ENCODE peak calls at places on chromosomes 13 and 19, in ten cellular contexts. One of them, this sample, is unnamed.

GRCh38 chr13:101152184-101152583 is 264.1 kb downstream of the NALCN start:
- DNase-seq in brain microvascular endothelial cell: no peak
- DNase-seq in substantia nigra: no peak
- DNase-seq in HuH-7.5: no peak
- DNase-seq in RWPE2: no peak
- DNase-seq in activated CD4-positive, alpha-beta T cell treated with anti-CD3 and anti-CD28 coated beads, Interleukin-2, amount 10 ng/mL, durations not matched to agents 7 days and 5 days: no peak
- DNase-seq in EL: no peak
- DNase-seq in head of caudate nucleus: no peak
- DNase-seq in myocyte: no peak
- DNase-seq in bronchial epithelial cell: no peak
- DNase-seq in this sample: no peak

GRCh38 chr13:40060318-40061007 is 405.0 kb downstream of the COG6 start:
- DNase-seq in substantia nigra: peak
- DNase-seq in brain microvascular endothelial cell: peak
- DNase-seq in HuH-7.5: no peak
- DNase-seq in bronchial epithelial cell: peak
- DNase-seq in activated CD4-positive, alpha-beta T cell treated with anti-CD3 and anti-CD28 coated beads, Interleukin-2, amount 10 ng/mL, durations not matched to agents 7 days and 5 days: no peak
- DNase-seq in EL: peak
- DNase-seq in head of caudate nucleus: peak
- DNase-seq in myocyte: peak
- DNase-seq in RWPE2: peak
- DNase-seq in this sample: peak

GRCh38 chr19:4642625-4643024 is 3.3 kb downstream of the TNFAIP8L1 start:
- DNase-seq in RWPE2: no peak
- DNase-seq in brain microvascular endothelial cell: no peak
- DNase-seq in EL: no peak
- DNase-seq in bronchial epithelial cell: no peak
- DNase-seq in HuH-7.5: no peak
- DNase-seq in activated CD4-positive, alpha-beta T cell treated with anti-CD3 and anti-CD28 coated beads, Interleukin-2, amount 10 ng/mL, durations not matched to agents 7 days and 5 days: no peak
- DNase-seq in myocyte: no peak
- DNase-seq in substantia nigra: no peak
- DNase-seq in head of caudate nucleus: no peak
- DNase-seq in this sample: no peak

GRCh38 chr19:55044286-55044685 is 6.2 kb upstream of the GP6 start:
- DNase-seq in HuH-7.5: no peak
- DNase-seq in head of caudate nucleus: no peak
- DNase-seq in EL: no peak
- DNase-seq in substantia nigra: no peak
- DNase-seq in bronchial epithelial cell: no peak
- DNase-seq in myocyte: no peak
- DNase-seq in RWPE2: no peak
- DNase-seq in activated CD4-positive, alpha-beta T cell treated with anti-CD3 and anti-CD28 coated beads, Interleukin-2, amount 10 ng/mL, durations not matched to agents 7 days and 5 days: no peak
- DNase-seq in brain microvascular endothelial cell: no peak
- DNase-seq in this sample: no peak

GRCh38 chr13:112765734-112766133 is 75.9 kb downstream of the ATP11A start:
- DNase-seq in RWPE2: no peak
- DNase-seq in myocyte: no peak
- DNase-seq in HuH-7.5: no peak
- DNase-seq in bronchial epithelial cell: no peak
- DNase-seq in head of caudate nucleus: no peak
- DNase-seq in EL: no peak
- DNase-seq in brain microvascular endothelial cell: no peak
- DNase-seq in activated CD4-positive, alpha-beta T cell treated with anti-CD3 and anti-CD28 coated beads, Interleukin-2, amount 10 ng/mL, durations not matched to agents 7 days and 5 days: no peak
- DNase-seq in substantia nigra: no peak
- DNase-seq in this sample: no peak

GRCh38 chr13:66077286-66077685 is 1152.8 kb downstream of the PCDH9 start:
- DNase-seq in activated CD4-positive, alpha-beta T cell treated with anti-CD3 and anti-CD28 coated beads, Interleukin-2, amount 10 ng/mL, durations not matched to agents 7 days and 5 days: no peak
- DNase-seq in myocyte: no peak
- DNase-seq in head of caudate nucleus: no peak
- DNase-seq in HuH-7.5: no peak
- DNase-seq in substantia nigra: no peak
- DNase-seq in brain microvascular endothelial cell: no peak
- DNase-seq in RWPE2: no peak
- DNase-seq in EL: no peak
- DNase-seq in bronchial epithelial cell: peak
- DNase-seq in this sample: no peak

GRCh38 chr19:16571689-16572331 is 405 bp downstream of the SLC35E1 start:
- DNase-seq in bronchial epithelial cell: peak
- DNase-seq in RWPE2: no peak
- DNase-seq in myocyte: no peak
- DNase-seq in brain microvascular endothelial cell: no peak
- DNase-seq in HuH-7.5: peak
- DNase-seq in EL: peak
- DNase-seq in head of caudate nucleus: no peak
- DNase-seq in activated CD4-positive, alpha-beta T cell treated with anti-CD3 and anti-CD28 coated beads, Interleukin-2, amount 10 ng/mL, durations not matched to agents 7 days and 5 days: peak
- DNase-seq in substantia nigra: no peak
- DNase-seq in this sample: no peak

GRCh38 chr13:106372199-106373160 is 163.0 kb downstream of the EFNB2 start:
- DNase-seq in brain microvascular endothelial cell: peak
- DNase-seq in RWPE2: no peak
- DNase-seq in EL: peak
- DNase-seq in HuH-7.5: no peak
- DNase-seq in substantia nigra: no peak
- DNase-seq in head of caudate nucleus: no peak
- DNase-seq in activated CD4-positive, alpha-beta T cell treated with anti-CD3 and anti-CD28 coated beads, Interleukin-2, amount 10 ng/mL, durations not matched to agents 7 days and 5 days: no peak
- DNase-seq in bronchial epithelial cell: peak
- DNase-seq in myocyte: no peak
- DNase-seq in this sample: peak

GRCh38 chr19:34432797-34433196 is 4.6 kb downstream of the UBA2 start:
- DNase-seq in myocyte: peak
- DNase-seq in activated CD4-positive, alpha-beta T cell treated with anti-CD3 and anti-CD28 coated beads, Interleukin-2, amount 10 ng/mL, durations not matched to agents 7 days and 5 days: no peak
- DNase-seq in brain microvascular endothelial cell: peak
- DNase-seq in HuH-7.5: no peak
- DNase-seq in bronchial epithelial cell: no peak
- DNase-seq in EL: no peak
- DNase-seq in substantia nigra: no peak
- DNase-seq in RWPE2: no peak
- DNase-seq in head of caudate nucleus: no peak
- DNase-seq in this sample: no peak

GRCh38 chr19:56097776-56098175 is 23.3 kb downstream of the ZNF787 start:
- DNase-seq in brain microvascular endothelial cell: no peak
- DNase-seq in bronchial epithelial cell: no peak
- DNase-seq in RWPE2: no peak
- DNase-seq in head of caudate nucleus: no peak
- DNase-seq in EL: no peak
- DNase-seq in substantia nigra: no peak
- DNase-seq in activated CD4-positive, alpha-beta T cell treated with anti-CD3 and anti-CD28 coated beads, Interleukin-2, amount 10 ng/mL, durations not matched to agents 7 days and 5 days: no peak
- DNase-seq in HuH-7.5: no peak
- DNase-seq in myocyte: no peak
- DNase-seq in this sample: no peak

GRCh38 chr19:5369962-5370367 is 29.4 kb upstream of the PTPRS start:
- DNase-seq in head of caudate nucleus: peak
- DNase-seq in EL: peak
- DNase-seq in bronchial epithelial cell: peak
- DNase-seq in myocyte: peak
- DNase-seq in brain microvascular endothelial cell: peak
- DNase-seq in substantia nigra: no peak
- DNase-seq in RWPE2: no peak
- DNase-seq in activated CD4-positive, alpha-beta T cell treated with anti-CD3 and anti-CD28 coated beads, Interleukin-2, amount 10 ng/mL, durations not matched to agents 7 days and 5 days: peak
- DNase-seq in HuH-7.5: peak
- DNase-seq in this sample: no peak

GRCh38 chr13:73922728-73923393 is 211.3 kb downstream of the KLF12 start:
- DNase-seq in EL: peak
- DNase-seq in head of caudate nucleus: no peak
- DNase-seq in bronchial epithelial cell: peak
- DNase-seq in substantia nigra: no peak
- DNase-seq in activated CD4-positive, alpha-beta T cell treated with anti-CD3 and anti-CD28 coated beads, Interleukin-2, amount 10 ng/mL, durations not matched to agents 7 days and 5 days: no peak
- DNase-seq in brain microvascular endothelial cell: peak
- DNase-seq in myocyte: no peak
- DNase-seq in RWPE2: no peak
- DNase-seq in HuH-7.5: no peak
- DNase-seq in this sample: no peak

GRCh38 chr19:4524808-4525562 is 6.7 kb upstream of the PLIN4 start:
- DNase-seq in bronchial epithelial cell: peak
- DNase-seq in RWPE2: no peak
- DNase-seq in HuH-7.5: peak
- DNase-seq in head of caudate nucleus: no peak
- DNase-seq in brain microvascular endothelial cell: peak
- DNase-seq in activated CD4-positive, alpha-beta T cell treated with anti-CD3 and anti-CD28 coated beads, Interleukin-2, amount 10 ng/mL, durations not matched to agents 7 days and 5 days: peak
- DNase-seq in EL: peak
- DNase-seq in substantia nigra: no peak
- DNase-seq in myocyte: peak
- DNase-seq in this sample: peak

GRCh38 chr19:10102787-10103236 is 334 bp upstream of the ANGPTL6 start:
- DNase-seq in head of caudate nucleus: no peak
- DNase-seq in bronchial epithelial cell: no peak
- DNase-seq in RWPE2: no peak
- DNase-seq in activated CD4-positive, alpha-beta T cell treated with anti-CD3 and anti-CD28 coated beads, Interleukin-2, amount 10 ng/mL, durations not matched to agents 7 days and 5 days: no peak
- DNase-seq in substantia nigra: no peak
- DNase-seq in brain microvascular endothelial cell: no peak
- DNase-seq in EL: no peak
- DNase-seq in HuH-7.5: no peak
- DNase-seq in myocyte: no peak
- DNase-seq in this sample: no peak

GRCh38 chr13:40113644-40114304 is 458.3 kb downstream of the COG6 start:
- DNase-seq in bronchial epithelial cell: peak
- DNase-seq in HuH-7.5: no peak
- DNase-seq in EL: no peak
- DNase-seq in RWPE2: no peak
- DNase-seq in brain microvascular endothelial cell: no peak
- DNase-seq in head of caudate nucleus: no peak
- DNase-seq in activated CD4-positive, alpha-beta T cell treated with anti-CD3 and anti-CD28 coated beads, Interleukin-2, amount 10 ng/mL, durations not matched to agents 7 days and 5 days: no peak
- DNase-seq in myocyte: no peak
- DNase-seq in substantia nigra: no peak
- DNase-seq in this sample: no peak

GRCh38 chr19:41533691-41534090 is 42.3 kb upstream of the CEACAM21 start:
- DNase-seq in head of caudate nucleus: no peak
- DNase-seq in substantia nigra: no peak
- DNase-seq in HuH-7.5: no peak
- DNase-seq in activated CD4-positive, alpha-beta T cell treated with anti-CD3 and anti-CD28 coated beads, Interleukin-2, amount 10 ng/mL, durations not matched to agents 7 days and 5 days: no peak
- DNase-seq in brain microvascular endothelial cell: no peak
- DNase-seq in myocyte: no peak
- DNase-seq in bronchial epithelial cell: no peak
- DNase-seq in EL: no peak
- DNase-seq in RWPE2: no peak
- DNase-seq in this sample: no peak

GRCh38 chr19:38034153-38034835 is 127.3 kb downstream of the SIPA1L3 start:
- DNase-seq in activated CD4-positive, alpha-beta T cell treated with anti-CD3 and anti-CD28 coated beads, Interleukin-2, amount 10 ng/mL, durations not matched to agents 7 days and 5 days: no peak
- DNase-seq in substantia nigra: no peak
- DNase-seq in EL: peak
- DNase-seq in brain microvascular endothelial cell: peak
- DNase-seq in myocyte: no peak
- DNase-seq in HuH-7.5: no peak
- DNase-seq in RWPE2: no peak
- DNase-seq in head of caudate nucleus: no peak
- DNase-seq in bronchial epithelial cell: no peak
- DNase-seq in this sample: peak

GRCh38 chr19:49425178-49425577 is at the start of gene GFY:
- DNase-seq in brain microvascular endothelial cell: no peak
- DNase-seq in activated CD4-positive, alpha-beta T cell treated with anti-CD3 and anti-CD28 coated beads, Interleukin-2, amount 10 ng/mL, durations not matched to agents 7 days and 5 days: no peak
- DNase-seq in myocyte: no peak
- DNase-seq in EL: no peak
- DNase-seq in HuH-7.5: no peak
- DNase-seq in bronchial epithelial cell: no peak
- DNase-seq in substantia nigra: no peak
- DNase-seq in head of caudate nucleus: no peak
- DNase-seq in RWPE2: no peak
- DNase-seq in this sample: no peak

GRCh38 chr19:29926801-29927200 is 15.2 kb upstream of the URI1 start:
- DNase-seq in HuH-7.5: no peak
- DNase-seq in myocyte: no peak
- DNase-seq in head of caudate nucleus: no peak
- DNase-seq in bronchial epithelial cell: no peak
- DNase-seq in RWPE2: no peak
- DNase-seq in substantia nigra: no peak
- DNase-seq in EL: no peak
- DNase-seq in activated CD4-positive, alpha-beta T cell treated with anti-CD3 and anti-CD28 coated beads, Interleukin-2, amount 10 ng/mL, durations not matched to agents 7 days and 5 days: no peak
- DNase-seq in brain microvascular endothelial cell: no peak
- DNase-seq in this sample: no peak

GRCh38 chr19:21474671-21475181 is 30.7 kb upstream of the ZNF429 start:
- DNase-seq in head of caudate nucleus: peak
- DNase-seq in RWPE2: no peak
- DNase-seq in activated CD4-positive, alpha-beta T cell treated with anti-CD3 and anti-CD28 coated beads, Interleukin-2, amount 10 ng/mL, durations not matched to agents 7 days and 5 days: peak
- DNase-seq in EL: peak
- DNase-seq in brain microvascular endothelial cell: peak
- DNase-seq in bronchial epithelial cell: no peak
- DNase-seq in HuH-7.5: no peak
- DNase-seq in myocyte: no peak
- DNase-seq in substantia nigra: peak
- DNase-seq in this sample: no peak

GRCh38 chr19:10766681-10767201 is 48.9 kb downstream of the DNM2 start:
- DNase-seq in bronchial epithelial cell: no peak
- DNase-seq in activated CD4-positive, alpha-beta T cell treated with anti-CD3 and anti-CD28 coated beads, Interleukin-2, amount 10 ng/mL, durations not matched to agents 7 days and 5 days: no peak
- DNase-seq in EL: no peak
- DNase-seq in HuH-7.5: no peak
- DNase-seq in RWPE2: no peak
- DNase-seq in head of caudate nucleus: no peak
- DNase-seq in myocyte: peak
- DNase-seq in brain microvascular endothelial cell: no peak
- DNase-seq in substantia nigra: peak
- DNase-seq in this sample: peak

GRCh38 chr13:46134961-46135522 is 30.2 kb upstream of the CPB2 start:
- DNase-seq in myocyte: peak
- DNase-seq in HuH-7.5: peak
- DNase-seq in substantia nigra: no peak
- DNase-seq in brain microvascular endothelial cell: no peak
- DNase-seq in EL: peak
- DNase-seq in activated CD4-positive, alpha-beta T cell treated with anti-CD3 and anti-CD28 coated beads, Interleukin-2, amount 10 ng/mL, durations not matched to agents 7 days and 5 days: no peak
- DNase-seq in bronchial epithelial cell: peak
- DNase-seq in head of caudate nucleus: no peak
- DNase-seq in RWPE2: no peak
- DNase-seq in this sample: no peak

GRCh38 chr19:23440791-23441190 is 45.5 kb upstream of the ZNF91 start:
- DNase-seq in HuH-7.5: peak
- DNase-seq in EL: no peak
- DNase-seq in myocyte: no peak
- DNase-seq in brain microvascular endothelial cell: no peak
- DNase-seq in RWPE2: no peak
- DNase-seq in substantia nigra: no peak
- DNase-seq in activated CD4-positive, alpha-beta T cell treated with anti-CD3 and anti-CD28 coated beads, Interleukin-2, amount 10 ng/mL, durations not matched to agents 7 days and 5 days: no peak
- DNase-seq in bronchial epithelial cell: no peak
- DNase-seq in head of caudate nucleus: no peak
- DNase-seq in this sample: peak

GRCh38 chr13:75495938-75496337 is 14.0 kb upstream of the TBC1D4 start:
- DNase-seq in brain microvascular endothelial cell: peak
- DNase-seq in myocyte: peak
- DNase-seq in HuH-7.5: no peak
- DNase-seq in substantia nigra: no peak
- DNase-seq in EL: peak
- DNase-seq in activated CD4-positive, alpha-beta T cell treated with anti-CD3 and anti-CD28 coated beads, Interleukin-2, amount 10 ng/mL, durations not matched to agents 7 days and 5 days: no peak
- DNase-seq in head of caudate nucleus: no peak
- DNase-seq in RWPE2: no peak
- DNase-seq in bronchial epithelial cell: no peak
- DNase-seq in this sample: no peak

GRCh38 chr13:50365300-50365682 is 350.0 kb downstream of the KCNRG start:
- DNase-seq in substantia nigra: no peak
- DNase-seq in EL: no peak
- DNase-seq in brain microvascular endothelial cell: no peak
- DNase-seq in myocyte: no peak
- DNase-seq in bronchial epithelial cell: peak
- DNase-seq in head of caudate nucleus: no peak
- DNase-seq in activated CD4-positive, alpha-beta T cell treated with anti-CD3 and anti-CD28 coated beads, Interleukin-2, amount 10 ng/mL, durations not matched to agents 7 days and 5 days: no peak
- DNase-seq in HuH-7.5: no peak
- DNase-seq in RWPE2: no peak
- DNase-seq in this sample: no peak

GRCh38 chr19:44943801-44944249 is 1.8 kb downstream of the APOC4 start:
- DNase-seq in RWPE2: no peak
- DNase-seq in HuH-7.5: no peak
- DNase-seq in substantia nigra: peak
- DNase-seq in brain microvascular endothelial cell: no peak
- DNase-seq in myocyte: no peak
- DNase-seq in head of caudate nucleus: peak
- DNase-seq in activated CD4-positive, alpha-beta T cell treated with anti-CD3 and anti-CD28 coated beads, Interleukin-2, amount 10 ng/mL, durations not matched to agents 7 days and 5 days: no peak
- DNase-seq in EL: no peak
- DNase-seq in bronchial epithelial cell: no peak
- DNase-seq in this sample: no peak

GRCh38 chr13:78430166-78430791 is 173.1 kb downstream of the POU4F1 start:
- DNase-seq in head of caudate nucleus: no peak
- DNase-seq in brain microvascular endothelial cell: no peak
- DNase-seq in RWPE2: no peak
- DNase-seq in activated CD4-positive, alpha-beta T cell treated with anti-CD3 and anti-CD28 coated beads, Interleukin-2, amount 10 ng/mL, durations not matched to agents 7 days and 5 days: no peak
- DNase-seq in substantia nigra: no peak
- DNase-seq in EL: no peak
- DNase-seq in bronchial epithelial cell: no peak
- DNase-seq in myocyte: no peak
- DNase-seq in HuH-7.5: no peak
- DNase-seq in this sample: no peak

GRCh38 chr19:22603518-22604440 is 30.3 kb upstream of the ZNF492 start:
- DNase-seq in brain microvascular endothelial cell: no peak
- DNase-seq in EL: no peak
- DNase-seq in head of caudate nucleus: no peak
- DNase-seq in RWPE2: no peak
- DNase-seq in substantia nigra: no peak
- DNase-seq in activated CD4-positive, alpha-beta T cell treated with anti-CD3 and anti-CD28 coated beads, Interleukin-2, amount 10 ng/mL, durations not matched to agents 7 days and 5 days: no peak
- DNase-seq in HuH-7.5: no peak
- DNase-seq in myocyte: no peak
- DNase-seq in bronchial epithelial cell: no peak
- DNase-seq in this sample: no peak

This sample was measured in A172.